ENCODE peak calls at places on chromosome 19, in nine cellular contexts. P, Y, J, O, F, H, B, X and Q are unnamed samples.

GRCh38 chr19:32928806-32929205 is 43.0 kb downstream of the CEP89 start:
- DNase-seq in X (no peak), J (no peak), Y (no peak), B (no peak), F (no peak), H (no peak), O (no peak), P (no peak), Q (no peak)

GRCh38 chr19:39139305-39140194 is 14.0 kb downstream of the PAK4 start:
- DNase-seq in O (no peak), P (no peak), Y (no peak), B (no peak), J (peak; percentile 25), X (peak; percentile 18), H (no peak), F (no peak), Q (no peak)

GRCh38 chr19:39199025-39199424 is 2.3 kb downstream of the NCCRP1 start:
- DNase-seq in H (no peak), O (peak; percentile 52), B (peak; percentile 78), J (peak; percentile 96), Y (peak; percentile 92), X (peak; percentile 81), F (no peak), P (peak; percentile 48), Q (peak; percentile 3)

GRCh38 chr19:55503447-55504251 is 15.4 kb downstream of the SSC5D start:
- DNase-seq in O (peak; percentile 94), P (peak; percentile 92), X (peak; percentile 93), B (peak; percentile 91), H (peak; percentile 83), Y (peak; percentile 98), F (peak; percentile 98), J (peak; percentile 94), Q (peak; percentile 31)

GRCh38 chr19:44951179-44952159 is 3.7 kb upstream of the CLPTM1 start:
- DNase-seq in P (peak; percentile 33), X (peak; percentile 89), J (peak; percentile 83), O (peak; percentile 88), Y (no peak), H (peak; percentile 34), F (no peak), B (peak; percentile 89), Q (no peak)

GRCh38 chr19:38674388-38675133 is 27.1 kb downstream of the ACTN4 start:
- DNase-seq in J (no peak), B (peak; percentile 36), O (peak; percentile 44), H (no peak), X (no peak), F (no peak), P (no peak), Y (peak; percentile 8), Q (no peak)

GRCh38 chr19:55443045-55443823 is at the start of gene SHISA7:
- DNase-seq in X (no peak), H (no peak), B (no peak), F (no peak), O (no peak), P (no peak), Y (no peak), J (no peak), Q (no peak)

GRCh38 chr19:30076751-30077670 is 135.0 kb downstream of the URI1 start:
- DNase-seq in O (no peak), B (no peak), J (no peak), X (no peak), H (no peak), F (peak; percentile 43), Y (peak; percentile 43), P (no peak), Q (no peak)

GRCh38 chr19:10979950-10980349 is 19.1 kb downstream of the SMARCA4 start:
- DNase-seq in O (no peak), F (no peak), B (peak; percentile 11), J (peak; percentile 15), X (no peak), H (no peak), Y (no peak), P (no peak), Q (no peak)

GRCh38 chr19:10660346-10660745 is 6.2 kb downstream of the ILF3 start:
- DNase-seq in F (no peak), J (no peak), X (no peak), O (no peak), P (no peak), Y (no peak), B (no peak), H (no peak), Q (no peak)

GRCh38 chr19:54662730-54663129 is at the start of gene LILRB4:
- DNase-seq in Y (no peak), B (no peak), X (no peak), H (no peak), O (no peak), F (no peak), J (peak; percentile 66), P (no peak), Q (no peak)

DNA sequence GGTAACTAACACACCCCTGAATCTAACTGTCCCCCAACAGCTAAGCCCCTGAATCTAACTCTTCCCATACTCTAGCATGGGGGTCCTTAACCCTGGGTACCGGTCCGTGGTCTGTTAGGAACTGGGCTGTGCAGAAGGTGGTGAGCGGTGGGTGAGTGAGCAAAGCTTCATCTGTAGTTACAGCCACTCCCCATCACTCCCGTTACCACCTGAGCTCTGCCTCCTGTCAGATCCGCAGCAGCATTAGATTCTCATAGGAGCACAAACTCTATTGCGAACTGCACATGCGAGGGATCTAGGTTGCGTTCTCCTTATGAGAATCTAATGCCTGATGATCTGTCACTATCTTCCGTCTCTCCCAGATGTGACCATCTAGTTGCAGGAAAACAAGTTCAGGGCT is 6.2 kb upstream of the PHLDB3 start:
- DNase-seq in P (no peak), Y (no peak), J (no peak), F (no peak), H (no peak), O (no peak), B (no peak), X (no peak), Q (no peak)
- H3K4me3 ChIP-seq in P (no peak overlapping the region), Y (no peak overlapping the region), J (no peak overlapping the region), F (no peak overlapping the region), H (no peak overlapping the region), O (no peak overlapping the region), B (no peak overlapping the region), X (no peak overlapping the region), Q (no peak overlapping the region)

GRCh38 chr19:3882041-3882384 is 1.5 kb downstream of the ATCAY start:
- DNase-seq in F (no peak), Y (no peak), O (no peak), J (no peak), H (no peak), X (no peak), B (no peak), P (no peak), Q (no peak)

GRCh38 chr19:3879656-3880055 is 829 bp upstream of the ATCAY start:
- DNase-seq in F (no peak), X (no peak), P (no peak), Y (no peak), B (no peak), H (no peak), O (no peak), J (no peak), Q (no peak)

GRCh38 chr19:3881272-3882040 is 971 bp downstream of the ATCAY start:
- DNase-seq in J (no peak), H (no peak), O (no peak), X (no peak), P (no peak), Y (no peak), B (no peak), F (no peak), Q (no peak)

GRCh38 chr19:3880471-3881271 is at the start of gene ATCAY:
- DNase-seq in P (no peak), F (no peak), O (no peak), X (peak; percentile 3), J (no peak), B (no peak), Y (no peak), H (no peak), Q (no peak)
- H3K4me3 ChIP-seq in P (no peak within 1 kb of the TSS), F (no peak within 1 kb of the TSS), O (no peak within 1 kb of the TSS), X (peak within 1 kb of the TSS; percentile 10), J (no peak within 1 kb of the TSS), B (no peak within 1 kb of the TSS), Y (no peak within 1 kb of the TSS), H (no peak within 1 kb of the TSS), Q (no peak within 1 kb of the TSS)

GRCh38 chr19:49856574-49857021 is 5.6 kb downstream of the PTOV1 start:
- DNase-seq in Y (no peak), H (no peak), P (no peak), B (no peak), X (no peak), J (no peak), F (no peak), O (no peak), Q (no peak)

GRCh38 chr19:49855676-49856573 is 5.0 kb downstream of the PTOV1 start:
- DNase-seq in Y (no peak), B (no peak), O (no peak), X (no peak), F (no peak), J (no peak), P (peak; percentile 17), H (no peak), Q (no peak)

GRCh38 chr19:49853852-49854849 is 3.2 kb downstream of the PTOV1 start:
- DNase-seq in H (no peak), O (no peak), F (no peak), Y (peak; percentile 79), X (no peak), J (no peak), B (no peak), P (no peak), Q (no peak)

GRCh38 chr19:49854861-49855263 is 3.9 kb downstream of the PTOV1 start:
- DNase-seq in P (no peak), O (no peak), B (no peak), Y (no peak), F (no peak), H (no peak), J (no peak), X (no peak), Q (no peak)

GRCh38 chr19:49855277-49855675 is 4.3 kb downstream of the PTOV1 start:
- DNase-seq in J (no peak), O (no peak), F (no peak), X (no peak), P (no peak), H (no peak), Y (no peak), B (no peak), Q (no peak)
- H3K4me3 ChIP-seq in J (no peak overlapping the region), O (no peak overlapping the region), F (no peak overlapping the region), X (no peak overlapping the region), P (no peak overlapping the region), H (no peak overlapping the region), Y (no peak overlapping the region), B (no peak overlapping the region), Q (no peak overlapping the region)

GRCh38 chr19:56667311-56667870 is 4.2 kb downstream of the ZNF835 start:
- DNase-seq in X (no peak), P (no peak), F (peak; percentile 30), H (no peak), Y (no peak), B (no peak), J (no peak), O (no peak), Q (no peak)

GRCh38 chr19:56668676-56669075 is 2.9 kb downstream of the ZNF835 start:
- DNase-seq in H (no peak), Y (no peak), J (no peak), B (no peak), F (peak; percentile 42), O (no peak), P (no peak), X (no peak), Q (no peak)

GRCh38 chr19:56671613-56671994 is at the start of gene ZNF835:
- DNase-seq in X (peak; percentile 53), F (peak; percentile 98), P (peak; percentile 93), Y (peak; percentile 97), O (peak; percentile 53), J (peak; percentile 90), B (peak; percentile 70), H (peak; percentile 22), Q (no peak)

GRCh38 chr19:56670961-56671612 is 470 bp downstream of the ZNF835 start:
- DNase-seq in J (peak; percentile 64), F (no peak), Y (peak; percentile 77), P (no peak), B (no peak), O (no peak), X (no peak), H (no peak), Q (no peak)

GRCh38 chr19:56670401-56670960 is 1.1 kb downstream of the ZNF835 start:
- DNase-seq in H (no peak), P (no peak), X (no peak), F (peak; percentile 64), Y (no peak), O (no peak), J (no peak), B (no peak), Q (no peak)
- H3K4me3 ChIP-seq in H (peak overlapping the region; percentile 51), P (peak overlapping the region; percentile 68), X (no peak overlapping the region), F (no peak overlapping the region), Y (peak overlapping the region; percentile 85), O (no peak overlapping the region), J (no peak overlapping the region), B (no peak overlapping the region), Q (no peak overlapping the region)